ENCODE peak calls at places on chromosome X, in ten cellular contexts. K is ELF-1; H is NCI-H1417; M is activated B cell treated with CpG ODN at 0.5 μM for 24 hours; Q is progenitor cell of endocrine pancreas; B is SW 1271; S is CD8-positive, alpha-beta T cell; G is activated naive CD8-positive, alpha-beta T cell treated with anti-CD3 and anti-CD28 coated beads for 36 hours; R is KG1; T is EH. Y is an unnamed sample.

GRCh38 chrX:119501511-119502148 is 33.4 kb downstream of the SLC25A5 start:
- DNase-seq in K (peak), H (no peak), R (no peak), G (no peak), S (no peak), T (peak), M (no peak), B (no peak), Q (no peak), Y (no peak)

GRCh38 chrX:40966204-40966820 is 118.9 kb upstream of the USP9X start:
- DNase-seq in T (no peak), B (no peak), Q (no peak), M (no peak), H (no peak), S (no peak), R (no peak), K (no peak), G (no peak), Y (no peak)

GRCh38 chrX:40279091-40279430 is 181.3 kb upstream of the BCOR start:
- DNase-seq in T (no peak), K (no peak), S (no peak), R (no peak), B (no peak), G (no peak), M (no peak), H (no peak), Q (no peak), Y (no peak)

GRCh38 chrX:13666836-13667235 is 13.9 kb downstream of the TCEANC start:
- DNase-seq in B (no peak), R (no peak), G (no peak), K (no peak), T (no peak), S (no peak), Q (no peak), H (no peak), M (no peak), Y (no peak)

GRCh38 chrX:131675596-131676194 is 131.8 kb downstream of the OR13H1 start:
- DNase-seq in K (peak), R (no peak), G (no peak), H (peak), M (no peak), B (peak), Q (no peak), S (no peak), T (no peak), Y (peak)

GRCh38 chrX:18252644-18253359 is 32.1 kb upstream of the BEND2 start:
- DNase-seq in H (peak), B (no peak), R (no peak), T (peak), M (no peak), G (no peak), K (no peak), Q (no peak), S (no peak), Y (no peak)

GRCh38 chrX:30622361-30622760 is 30.9 kb upstream of the GK start:
- DNase-seq in H (no peak), T (no peak), G (no peak), M (no peak), S (no peak), Q (no peak), B (no peak), R (no peak), K (no peak), Y (no peak)

GRCh38 chrX:115344885-115345653 is 55.6 kb downstream of the LUZP4 start:
- DNase-seq in S (no peak), G (no peak), R (no peak), M (no peak), T (peak), H (peak), K (peak), Q (no peak), B (peak), Y (peak)

GRCh38 chrX:105564536-105564935 is 257.8 kb upstream of the NRK start:
- DNase-seq in T (peak), K (no peak), R (no peak), Q (no peak), S (no peak), B (peak), G (no peak), H (no peak), M (no peak), Y (no peak)

GRCh38 chrX:141903400-141904155 is at the start of gene MAGEC1:
- DNase-seq in B (no peak), H (no peak), M (no peak), R (no peak), G (no peak), T (no peak), Q (no peak), S (no peak), K (no peak), Y (no peak)

GRCh38 chrX:45006002-45006800 is 133.2 kb downstream of the KDM6A start:
- DNase-seq in G (no peak), B (peak), R (no peak), H (no peak), K (no peak), S (no peak), M (no peak), Q (no peak), T (peak), Y (no peak)

GRCh38 chrX:46574941-46575381 is 1.4 kb downstream of the CHST7 start:
- DNase-seq in S (peak), T (peak), Q (peak), M (peak), K (peak), G (peak), H (peak), B (no peak), R (no peak), Y (no peak)

GRCh38 chrX:78378476-78379115 is 51.2 kb upstream of the CYSLTR1 start:
- DNase-seq in K (no peak), M (no peak), R (no peak), Q (no peak), T (no peak), H (no peak), G (no peak), B (no peak), S (no peak), Y (no peak)

GRCh38 chrX:1239681-1240142 is 27.3 kb upstream of the CRLF2 start:
- DNase-seq in T (no peak), R (peak), B (no peak), S (no peak), G (peak), Q (no peak), K (no peak), H (no peak), M (peak), Y (no peak)

GRCh38 chrX:120647127-120647526 is 17.3 kb upstream of the C1GALT1C1 start:
- DNase-seq in R (no peak), T (peak), B (no peak), G (no peak), M (no peak), H (no peak), S (no peak), K (no peak), Q (no peak), Y (no peak)

GRCh38 chrX:34901761-34902160 is 40.8 kb upstream of the FAM47B start:
- DNase-seq in H (no peak), S (no peak), G (no peak), R (no peak), M (no peak), B (no peak), K (no peak), T (peak), Q (no peak), Y (no peak)

GRCh38 chrX:130402211-130402684 is 461 bp downstream of the RBMX2 start:
- DNase-seq in B (no peak), S (no peak), K (no peak), Q (no peak), R (no peak), G (no peak), M (no peak), H (no peak), T (no peak), Y (no peak)

GRCh38 chrX:130079824-130080406 is 30.4 kb downstream of the ELF4 start:
- DNase-seq in Q (no peak), H (peak), B (peak), K (peak), S (peak), M (no peak), G (peak), T (peak), R (peak), Y (peak)

GRCh38 chrX:102739642-102740041 is 19.1 kb downstream of the GPRASP3 start:
- DNase-seq in G (no peak), H (peak), M (no peak), Q (no peak), K (no peak), S (no peak), T (peak), B (no peak), R (no peak), Y (no peak)

Y was measured in neuronal stem cell.